ENCODE peak calls at places on chromosomes 11 and 22, in ten cellular contexts. O, Z, A, J, U, Y, H, R, K and F are unnamed samples.
A peak's percentile ranks its signal among the peaks of the same experiment; 100 is the strongest.

GRCh38 chr11:123241874-123242538 is 47.0 kb upstream of the CLMP start:
- DNase-seq in J (no peak), U (no peak), A (no peak), H (no peak), O (no peak), Z (no peak), R (no peak), K (no peak), Y (no peak), F (no peak)

GRCh38 chr11:118000067-118000849 is 14.1 kb downstream of the IL10RA start:
- DNase-seq in J (no peak), Y (no peak), R (no peak), K (no peak), Z (no peak), H (no peak), A (no peak), U (no peak), O (no peak), F (no peak)

GRCh38 chr22:46829140-46829891 is 66.9 kb downstream of the TBC1D22A start:
- DNase-seq in J (no peak), A (no peak), H (no peak), K (peak; percentile 91), Z (no peak), Y (peak; percentile 87), U (no peak), R (peak; percentile 63), O (no peak), F (peak; percentile 53)

GRCh38 chr11:19191530-19192169 is 10.1 kb downstream of the CSRP3 start:
- DNase-seq in J (no peak), R (no peak), A (no peak), U (no peak), Z (no peak), K (no peak), H (peak; percentile 31), O (no peak), Y (no peak), F (peak; percentile 20)

GRCh38 chr11:69920500-69921428 is 101.5 kb upstream of the FGF3 start:
- DNase-seq in O (peak; percentile 5), Y (no peak), H (no peak), J (no peak), R (no peak), U (no peak), Z (no peak), A (no peak), K (no peak), F (no peak)

GRCh38 chr11:82194521-82194920 is 539.1 kb downstream of the FAM181B start:
- DNase-seq in Z (no peak), J (no peak), A (no peak), O (no peak), K (no peak), U (no peak), H (no peak), R (no peak), Y (no peak), F (no peak)

GRCh38 chr11:818396-819128 is at the start of gene PNPLA2:
- DNase-seq in U (no peak), Z (no peak), O (no peak), K (peak; percentile 57), J (no peak), Y (peak; percentile 81), R (no peak), A (no peak), H (peak; percentile 73), F (peak; percentile 91)

GRCh38 chr22:46813816-46814597 is 51.6 kb downstream of the TBC1D22A start:
- DNase-seq in Z (no peak), H (no peak), K (peak; percentile 77), A (no peak), O (no peak), J (no peak), U (no peak), Y (peak; percentile 28), R (no peak), F (no peak)

GRCh38 chr11:101429708-101430107 is 154.1 kb downstream of the TRPC6 start:
- DNase-seq in J (no peak), Z (no peak), U (no peak), Y (no peak), O (no peak), A (no peak), K (no peak), H (no peak), R (no peak), F (no peak)

GRCh38 chr22:30697975-30698374 is 3.3 kb downstream of the OSBP2 start:
- DNase-seq in Z (no peak), K (no peak), O (no peak), Y (no peak), A (no peak), U (no peak), R (no peak), J (no peak), H (no peak), F (no peak)

GRCh38 chr22:36435516-36436415 is 45.7 kb downstream of the TXN2 start:
- DNase-seq in Z (no peak), J (no peak), A (peak; percentile 44), O (peak; percentile 65), U (peak; percentile 54), H (peak; percentile 88), Y (no peak), K (no peak), R (no peak), F (peak; percentile 72)

GRCh38 chr11:86761978-86762377 is 38.4 kb upstream of the PRSS23 start:
- DNase-seq in J (no peak), H (no peak), A (no peak), K (peak; percentile 61), Y (peak; percentile 36), O (no peak), U (no peak), R (no peak), Z (no peak), F (no peak)

GRCh38 chr11:104051806-104052205 is 15.4 kb downstream of the DDI1 start:
- DNase-seq in J (no peak), A (no peak), H (no peak), K (no peak), Y (peak; percentile 88), R (no peak), O (no peak), U (no peak), Z (no peak), F (no peak)

GRCh38 chr22:29147241-29147919 is 58.3 kb upstream of the EMID1 start:
- DNase-seq in O (no peak), R (no peak), K (no peak), H (no peak), Y (no peak), J (no peak), A (no peak), Z (no peak), U (no peak), F (no peak)

GRCh38 chr22:17149073-17149815 is 9.8 kb downstream of the HDHD5 start:
- DNase-seq in U (no peak), A (no peak), K (no peak), R (no peak), H (peak; percentile 78), Y (no peak), O (no peak), J (no peak), Z (no peak), F (peak; percentile 12)

GRCh38 chr22:41934284-41935014 is 7.8 kb upstream of the TNFRSF13C start:
- DNase-seq in H (no peak), R (no peak), A (no peak), U (no peak), J (no peak), O (no peak), Y (no peak), K (no peak), Z (no peak), F (no peak)

GRCh38 chr22:40853961-40854360 is 2.5 kb downstream of the ST13 start:
- DNase-seq in K (peak; percentile 4), U (no peak), A (no peak), Y (peak; percentile 15), J (no peak), H (no peak), Z (no peak), R (no peak), O (no peak), F (no peak)

GRCh38 chr11:8732748-8733241 is 50.2 kb downstream of the RPL27A start:
- DNase-seq in J (no peak), U (no peak), K (peak; percentile 78), Y (peak; percentile 93), A (no peak), Z (no peak), R (peak; percentile 7), O (no peak), H (no peak), F (no peak)

GRCh38 chr22:31399211-31400022 is at the start of gene DRG1:
- DNase-seq in H (peak; percentile 98), J (peak; percentile 79), A (peak; percentile 94), Y (peak; percentile 96), R (peak; percentile 96), Z (peak; percentile 95), U (peak; percentile 98), O (peak; percentile 98), K (peak; percentile 96), F (peak; percentile 84)

GRCh38 chr22:38843201-38843715 is 570 bp downstream of the NPTXR start:
- DNase-seq in Z (peak; percentile 52), K (peak; percentile 81), J (no peak), A (no peak), Y (peak; percentile 60), H (no peak), U (peak; percentile 79), O (peak; percentile 64), R (peak; percentile 69), F (no peak)

GRCh38 chr11:6746086-6746618 is 25.6 kb downstream of the OR2AG2 start:
- DNase-seq in Z (no peak), H (peak; percentile 24), J (no peak), Y (no peak), A (peak; percentile 19), R (no peak), O (peak; percentile 30), U (peak; percentile 44), K (peak; percentile 13), F (no peak)

GRCh38 chr11:8283510-8284272 is 20.0 kb upstream of the LMO1 start:
- DNase-seq in R (no peak), U (peak; percentile 13), Y (no peak), O (no peak), Z (peak; percentile 92), K (no peak), J (no peak), H (peak; percentile 11), A (no peak), F (no peak)

GRCh38 chr11:77580712-77581337 is 8.9 kb upstream of the AQP11 start:
- DNase-seq in A (no peak), R (no peak), U (no peak), J (no peak), Z (no peak), O (no peak), Y (no peak), K (no peak), H (no peak), F (no peak)

GRCh38 chr11:121886005-121886739 is 229.8 kb downstream of the BLID start:
- DNase-seq in J (no peak), Z (peak; percentile 54), R (peak; percentile 7), U (no peak), K (no peak), Y (no peak), A (no peak), H (no peak), O (no peak), F (no peak)

GRCh38 chr11:75793966-75794365 is 21.0 kb upstream of the UVRAG start:
- DNase-seq in U (no peak), A (no peak), R (no peak), H (no peak), J (no peak), Y (no peak), O (no peak), K (no peak), Z (peak; percentile 38), F (no peak)

GRCh38 chr11:124865181-124865901 is at the start of gene ROBO3:
- DNase-seq in U (no peak), J (no peak), Z (peak; percentile 78), K (no peak), O (no peak), R (no peak), H (no peak), A (no peak), Y (no peak), F (no peak)